ENCODE peak calls at places on chromosome 16, in six cellular contexts. Q, Z, X, R, S and W are unnamed samples.

GRCh38 chr16:81408409-81408950 is 36.1 kb upstream of the CMIP start:
- DNase-seq in Z (no peak), S (no peak), Q (no peak), X (no peak), R (no peak), W (no peak)

GRCh38 chr16:48526058-48526957 is 83.7 kb downstream of the N4BP1 start:
- DNase-seq in R (peak), S (no peak), Q (no peak), Z (no peak), X (peak), W (no peak)

GRCh38 chr16:69077251-69077650 is 28.2 kb upstream of the HAS3 start:
- DNase-seq in Q (no peak), X (no peak), Z (no peak), S (no peak), R (no peak), W (no peak)

GRCh38 chr16:24178496-24178895 is 77.6 kb upstream of the CACNG3 start:
- DNase-seq in S (no peak), Q (peak), Z (no peak), R (no peak), X (peak), W (no peak)

GRCh38 chr16:88782454-88783390 is 2.3 kb downstream of the PIEZO1 start:
- DNase-seq in X (no peak), R (no peak), S (no peak), Z (peak), Q (no peak), W (no peak)

GRCh38 chr16:751152-752007 is 9.2 kb upstream of the MSLN start:
- DNase-seq in X (no peak), Q (no peak), S (peak), Z (no peak), R (no peak), W (no peak)

GRCh38 chr16:86768231-86768791 is 190.0 kb downstream of the FOXL1 start:
- DNase-seq in Q (no peak), R (no peak), X (no peak), Z (no peak), S (no peak), W (no peak)

GRCh38 chr16:67846063-67846319 is 742 bp upstream of the NUTF2 start:
- DNase-seq in X (no peak), R (no peak), S (no peak), Q (no peak), Z (no peak), W (no peak)

GRCh38 chr16:3057181-3058166 is 8.0 kb upstream of the IL32 start:
- DNase-seq in Q (no peak), Z (no peak), R (no peak), S (no peak), X (no peak), W (no peak)

GRCh38 chr16:8931864-8932263 is 31.8 kb downstream of the USP7 start:
- DNase-seq in Z (peak), Q (peak), S (no peak), R (peak), X (peak), W (no peak)

GRCh38 chr16:720990-721764 is at the start of gene ANTKMT:
- DNase-seq in Z (peak), S (peak), X (peak), Q (peak), R (peak), W (peak)

GRCh38 chr16:54815177-54815576 is 115.5 kb upstream of the IRX5 start:
- DNase-seq in R (no peak), S (no peak), Z (no peak), Q (no peak), X (no peak), W (no peak)

GRCh38 chr16:9219811-9220210 is 128.4 kb downstream of the HAPSTR1 start:
- DNase-seq in Q (no peak), Z (no peak), R (no peak), X (no peak), S (no peak), W (no peak)

GRCh38 chr16:29825145-29826044 is 5.1 kb downstream of the MVP start:
- DNase-seq in Z (peak), Q (no peak), S (no peak), X (no peak), R (peak), W (no peak)

GRCh38 chr16:6133009-6133408 is 1035.4 kb upstream of the EEF2KMT start:
- DNase-seq in R (no peak), S (no peak), Q (no peak), Z (no peak), X (no peak), W (no peak)

GRCh38 chr16:57470683-57471082 is 8.2 kb downstream of the POLR2C start:
- DNase-seq in X (no peak), Q (no peak), S (peak), R (no peak), Z (no peak), W (no peak)

GRCh38 chr16:74623214-74623842 is 16.4 kb upstream of the GLG1 start:
- DNase-seq in Z (no peak), Q (no peak), R (peak), S (no peak), X (no peak), W (no peak)

GRCh38 chr16:19760336-19761060 is 42.4 kb downstream of the IQCK start:
- DNase-seq in X (no peak), S (no peak), Z (no peak), Q (no peak), R (no peak), W (no peak)

GRCh38 chr16:781346-782010 is 6.7 kb downstream of the RPUSD1 start:
- DNase-seq in Q (no peak), Z (no peak), S (no peak), R (no peak), X (no peak), W (no peak)

GRCh38 chr16:52497067-52497816 is 49.7 kb downstream of the TOX3 start:
- DNase-seq in S (no peak), R (no peak), X (no peak), Q (no peak), Z (no peak), W (no peak)

GRCh38 chr16:2047330-2048115 is at the start of the genes NTHL1 and TSC2:
- DNase-seq in Z (peak), X (peak), Q (peak), S (peak), R (peak), W (peak)
- TF ChIP-seq CTCF in Z (peak), X (no peak), Q (peak), S (peak), R (no peak), W (no peak)

GRCh38 chr16:51048544-51048943 is 102.5 kb downstream of the SALL1 start:
- DNase-seq in Z (no peak), X (no peak), S (no peak), R (no peak), Q (no peak), W (no peak)

GRCh38 chr16:51049276-51049675 is 101.8 kb downstream of the SALL1 start:
- DNase-seq in X (no peak), Z (no peak), Q (no peak), R (no peak), S (no peak), W (no peak)

GRCh38 chr16:51050379-51050710 is 100.7 kb downstream of the SALL1 start:
- DNase-seq in R (no peak), Z (no peak), S (no peak), Q (no peak), X (no peak), W (no peak)

GRCh38 chr16:51051671-51052070 is 99.4 kb downstream of the SALL1 start:
- DNase-seq in S (no peak), X (no peak), Z (no peak), R (no peak), Q (no peak), W (no peak)

DNA sequence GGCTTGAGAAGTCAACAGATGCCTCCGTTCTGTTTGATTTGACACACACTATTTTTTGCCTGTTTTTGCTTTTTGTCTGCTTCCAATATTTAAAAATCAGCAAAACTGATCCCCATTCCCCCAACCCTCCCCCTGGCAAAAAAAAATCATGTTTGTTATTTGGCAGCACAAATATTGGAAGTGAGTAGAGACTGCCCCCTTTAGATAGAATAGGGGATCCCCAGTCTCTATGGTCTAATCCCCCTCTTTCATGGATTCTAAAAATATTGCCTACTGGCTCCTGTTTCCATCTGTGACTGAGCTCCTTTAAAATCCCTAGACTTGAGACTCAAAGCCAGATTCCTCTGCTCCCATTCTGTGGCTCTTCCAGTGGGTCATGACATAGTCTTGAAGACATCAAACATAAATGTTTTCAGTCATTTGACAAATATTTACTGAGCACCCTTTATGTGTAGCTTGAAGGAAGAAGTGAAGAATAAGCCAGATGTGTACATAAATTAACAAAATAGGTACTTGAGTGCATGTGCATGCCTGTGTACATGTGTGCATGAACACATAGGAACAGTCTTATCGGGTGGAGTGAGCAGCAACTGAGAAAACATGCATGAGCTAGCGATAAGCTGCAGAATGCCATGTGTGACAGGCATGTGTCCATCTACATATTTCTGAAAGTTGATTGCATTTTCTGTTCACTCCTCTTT is 101.2 kb downstream of the SALL1 start:
- DNase-seq in S (no peak), R (no peak), Q (no peak), Z (no peak), X (no peak), W (no peak)
- TF ChIP-seq CTCF in S (no peak), R (no peak), Q (peak), Z (no peak), X (no peak), W (no peak)

DNA sequence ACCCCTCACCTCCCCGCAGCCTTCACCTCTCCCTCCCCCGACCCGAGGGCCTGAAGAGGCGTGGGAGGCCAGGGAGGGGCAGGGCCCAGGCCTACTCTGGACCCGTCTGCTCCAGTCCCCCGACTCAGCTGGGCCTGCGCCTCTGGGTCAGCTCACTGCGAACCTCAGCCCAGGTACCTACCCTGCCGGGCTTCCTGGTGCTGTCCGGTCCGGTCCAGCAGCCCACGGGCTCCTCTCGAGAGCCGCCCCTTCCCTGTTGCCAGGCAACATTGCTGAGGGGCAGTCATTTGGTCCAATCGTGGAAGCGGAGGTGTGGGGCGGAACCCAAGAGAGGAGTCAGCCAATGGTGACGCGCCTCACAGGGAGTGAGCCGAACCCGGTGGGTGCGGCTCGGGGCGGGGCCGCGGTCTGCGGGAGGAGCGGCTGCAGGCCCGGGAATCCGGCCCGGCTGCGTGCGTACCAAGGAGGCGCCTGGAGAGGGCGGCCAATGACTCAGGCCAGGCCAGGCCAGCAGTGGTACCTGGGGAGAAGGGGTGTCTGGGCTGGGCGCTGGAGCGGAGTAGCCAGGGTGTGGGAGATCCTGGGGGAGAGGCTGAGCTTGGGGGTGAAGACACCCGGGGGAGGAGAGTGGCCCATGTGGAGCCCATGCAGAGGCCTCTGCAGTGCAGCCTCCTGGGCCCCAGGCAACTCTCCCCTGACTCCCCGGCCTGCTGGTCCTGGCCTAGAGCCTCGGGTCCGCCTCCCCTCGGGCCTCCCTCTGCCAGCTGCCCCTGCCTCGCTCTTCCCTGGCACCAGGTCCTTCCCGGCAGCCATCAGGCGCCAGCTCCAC is at the start of gene MEAK7:
- DNase-seq in Q (peak), X (peak), Z (peak), R (peak), S (peak), W (peak)
- TF ChIP-seq CTCF in Q (no peak), X (no peak), Z (peak), R (no peak), S (no peak), W (no peak)

GRCh38 chr16:30838876-30839471 is 52.0 kb upstream of the ZNF629 start:
- DNase-seq in S (no peak), X (no peak), Q (no peak), R (no peak), Z (no peak), W (no peak)
- TF ChIP-seq CTCF in S (no peak), X (no peak), Q (peak), R (no peak), Z (no peak), W (no peak)

GRCh38 chr16:16871196-16871595 is 492.3 kb downstream of the NPIPA7 start:
- DNase-seq in Q (no peak), X (peak), R (no peak), Z (no peak), S (no peak), W (no peak)
- TF ChIP-seq CTCF in Q (no peak), X (no peak), R (no peak), Z (no peak), S (no peak), W (no peak)

DNA sequence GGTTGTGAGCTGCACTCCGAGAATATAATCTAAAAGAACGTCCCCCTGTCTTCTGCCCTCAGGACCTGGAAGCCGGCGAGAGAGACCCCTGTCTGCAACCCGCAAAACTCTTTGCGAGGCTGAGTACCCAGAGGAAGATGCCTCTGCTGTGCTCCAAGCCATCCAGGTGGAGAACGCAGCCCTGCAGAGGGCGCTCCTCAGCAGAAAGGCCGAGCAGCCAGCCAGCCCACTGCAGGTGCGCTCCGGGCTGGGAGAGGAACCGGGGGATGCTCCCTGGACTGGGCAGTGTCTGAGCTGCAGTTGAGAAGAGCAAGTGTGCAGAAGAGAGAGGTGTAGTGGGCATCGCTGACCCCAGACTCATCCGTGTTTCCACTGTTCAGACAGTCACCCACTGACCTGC is 148.3 kb downstream of the KATNIP start:
- DNase-seq in Z (no peak), Q (no peak), R (no peak), X (peak), S (no peak), W (no peak)
- TF ChIP-seq CTCF in Z (no peak), Q (peak), R (peak), X (peak), S (no peak), W (no peak)

DNA sequence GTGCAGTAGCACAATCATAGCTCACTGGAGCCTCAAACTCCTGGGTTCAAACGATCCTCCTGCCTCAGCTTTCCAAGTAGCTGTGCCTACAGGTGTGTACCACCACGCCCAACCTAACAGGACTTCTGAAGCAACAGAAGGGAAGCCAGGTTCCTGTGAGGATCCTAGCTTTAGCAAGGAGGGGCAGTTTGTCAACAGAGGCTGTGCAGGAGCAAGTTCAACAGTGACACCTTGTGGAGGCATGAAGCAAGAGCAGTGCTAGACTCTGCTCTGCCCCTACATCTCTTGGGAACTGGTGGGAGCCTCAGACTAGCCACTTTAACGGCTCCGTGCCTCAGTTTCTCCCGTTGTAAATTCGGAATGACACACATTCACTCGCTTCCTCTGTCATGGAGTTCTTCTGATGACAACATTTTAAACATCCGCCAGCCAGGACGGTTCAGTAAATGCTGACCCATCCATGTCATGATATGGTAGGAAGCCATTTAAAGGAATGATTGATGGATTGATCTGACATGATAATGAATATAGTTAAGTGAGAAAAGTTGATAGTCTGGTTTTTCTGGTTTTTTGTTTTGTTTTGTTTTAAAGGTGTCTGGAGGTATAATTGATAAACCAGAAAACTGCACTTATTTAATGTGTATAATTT is 218.7 kb downstream of the MRTFB start:
- DNase-seq in Z (no peak), Q (no peak), S (no peak), R (peak), X (peak), W (no peak)
- TF ChIP-seq CTCF in Z (peak), Q (peak), S (no peak), R (peak), X (peak), W (no peak)

GRCh38 chr16:55842369-55843104 is 9.6 kb upstream of the CES1 start:
- DNase-seq in Z (no peak), R (peak), S (no peak), X (no peak), Q (no peak), W (no peak)

GRCh38 chr16:55846598-55847346 is 13.9 kb upstream of the CES1 start:
- DNase-seq in X (no peak), Z (no peak), S (no peak), R (no peak), Q (no peak), W (no peak)

DNA sequence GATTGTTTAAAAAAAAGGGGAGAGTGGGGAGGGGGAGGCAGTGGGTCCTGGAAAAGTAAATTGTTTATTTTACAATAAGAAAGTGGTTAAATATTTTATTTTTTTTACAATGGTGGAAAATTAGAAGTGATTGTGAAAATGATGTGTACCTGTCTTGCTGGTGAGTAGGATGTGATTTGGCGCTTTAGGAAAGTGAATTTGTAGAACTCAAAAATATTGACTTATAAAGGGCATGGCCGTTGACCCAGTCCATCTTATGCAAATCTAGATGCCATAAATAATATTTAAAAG is 10.2 kb upstream of the CES1 start:
- DNase-seq in R (no peak), X (no peak), Q (no peak), Z (no peak), S (no peak), W (no peak)
- TF ChIP-seq CTCF in R (no peak), X (no peak), Q (no peak), Z (no peak), S (no peak), W (no peak)